ENCODE peak calls at places on chromosomes 7 and 10, in nine cellular contexts. Q is activated CD8-positive, alpha-beta memory T cell treated with anti-CD3 and anti-CD28 coated beads for 4 hours; O is activated naive CD4-positive, alpha-beta T cell treated with anti-CD3 and anti-CD28 coated beads, Interleukin-2, amount 50 U/mL, for 16 hours; D is NCI-H2081; G is retina; J is HT1080; Z is epithelial cell of esophagus; U is AG09319; S is GM19239. V is an unnamed sample.

GRCh38 chr10:99456207-99456606 is 25.8 kb upstream of the GOT1 start:
- DNase-seq in Q (no peak), O (no peak), D (no peak), G (no peak), J (no peak), Z (peak; percentile 75), U (no peak), S (no peak), V (no peak)

GRCh38 chr10:132265878-132266496 is 41.8 kb downstream of the STK32C start:
- DNase-seq in Q (no peak), O (no peak), D (peak; percentile 79), G (no peak), J (no peak), Z (no peak), U (no peak), S (no peak), V (no peak)

GRCh38 chr10:788796-789748 is 99.6 kb upstream of the DIP2C start:
- DNase-seq in Q (no peak), O (peak; percentile 40), D (peak; percentile 46), G (peak; percentile 85), J (no peak), Z (peak; percentile 59), U (peak; percentile 48), S (no peak), V (no peak)

GRCh38 chr10:129329375-129330040 is 137.5 kb upstream of the MGMT start:
- DNase-seq in Q (no peak), O (no peak), D (no peak), G (no peak), J (no peak), Z (no peak), U (no peak), S (no peak), V (no peak)

GRCh38 chr7:54719425-54719824 is 39.6 kb downstream of the SEC61G start:
- DNase-seq in Q (no peak), O (no peak), D (no peak), G (no peak), J (no peak), Z (no peak), U (no peak), S (no peak), V (no peak)

GRCh38 chr7:148110097-148110868 is 480.3 kb upstream of the C7orf33 start:
- DNase-seq in Q (no peak), O (no peak), D (no peak), G (no peak), J (no peak), Z (no peak), U (no peak), S (no peak), V (no peak)

GRCh38 chr7:30888783-30889182 is 22.9 kb upstream of the AQP1 start:
- DNase-seq in Q (no peak), O (no peak), D (no peak), G (no peak), J (peak; percentile 74), Z (peak; percentile 74), U (peak; percentile 63), S (no peak), V (no peak)

GRCh38 chr7:84264341-84264740 is 69.8 kb upstream of the SEMA3A start:
- DNase-seq in Q (no peak), O (no peak), D (no peak), G (no peak), J (no peak), Z (peak; percentile 10), U (peak; percentile 16), S (no peak), V (no peak)

GRCh38 chr10:73433538-73433867 is at the start of gene MSS51:
- DNase-seq in Q (no peak), O (no peak), D (peak; percentile 32), G (peak; percentile 29), J (no peak), Z (no peak), U (no peak), S (no peak), V (no peak)

GRCh38 chr7:3210531-3210930 is 90.5 kb upstream of the SDK1 start:
- DNase-seq in Q (no peak), O (no peak), D (no peak), G (no peak), J (no peak), Z (no peak), U (no peak), S (no peak), V (no peak)

GRCh38 chr7:69364814-69365587 is 233.3 kb upstream of the AUTS2 start:
- DNase-seq in Q (no peak), O (no peak), D (peak; percentile 75), G (no peak), J (no peak), Z (no peak), U (no peak), S (no peak), V (no peak)

GRCh38 chr10:114715171-114715670 is 57.1 kb upstream of the ABLIM1 start:
- DNase-seq in Q (no peak), O (no peak), D (no peak), G (no peak), J (no peak), Z (no peak), U (no peak), S (no peak), V (no peak)

GRCh38 chr10:129963831-129964501 is at the start of gene EBF3:
- DNase-seq in Q (no peak), O (peak; percentile 58), D (no peak), G (peak; percentile 94), J (peak; percentile 6), Z (peak; percentile 44), U (no peak), S (no peak), V (no peak)

GRCh38 chr7:30403477-30403876 is 75.1 kb downstream of the NOD1 start:
- DNase-seq in Q (no peak), O (no peak), D (peak; percentile 22), G (no peak), J (no peak), Z (peak; percentile 98), U (no peak), S (no peak), V (no peak)

GRCh38 chr7:25726180-25726579 is 425.8 kb upstream of the NFE2L3 start:
- DNase-seq in Q (no peak), O (no peak), D (no peak), G (no peak), J (no peak), Z (no peak), U (no peak), S (no peak), V (no peak)

GRCh38 chr10:45091968-45092367 is 91.2 kb downstream of the ZNF22 start:
- DNase-seq in Q (no peak), O (no peak), D (no peak), G (no peak), J (no peak), Z (no peak), U (no peak), S (no peak), V (no peak)

GRCh38 chr7:158001621-158002320 is 585.9 kb downstream of the PTPRN2 start:
- DNase-seq in Q (no peak), O (no peak), D (peak; percentile 97), G (no peak), J (no peak), Z (peak; percentile 4), U (no peak), S (no peak), V (no peak)

GRCh38 chr7:95199779-95200558 is 124.4 kb downstream of the PON1 start:
- DNase-seq in Q (no peak), O (no peak), D (peak; percentile 79), G (peak; percentile 56), J (peak; percentile 63), Z (peak; percentile 62), U (no peak), S (no peak), V (peak; percentile 2)

GRCh38 chr10:103265712-103266329 is 11.1 kb upstream of the INA start:
- DNase-seq in Q (no peak), O (peak; percentile 33), D (no peak), G (peak; percentile 39), J (peak; percentile 26), Z (peak; percentile 84), U (no peak), S (no peak), V (no peak)

GRCh38 chr7:105224884-105225651 is 163.7 kb downstream of the SRPK2 start:
- DNase-seq in Q (no peak), O (no peak), D (peak; percentile 13), G (no peak), J (peak; percentile 96), Z (peak; percentile 93), U (peak; percentile 42), S (peak; percentile 21), V (no peak)

GRCh38 chr10:3091921-3092320 is 24.6 kb downstream of the PFKP start:
- DNase-seq in Q (no peak), O (no peak), D (no peak), G (no peak), J (no peak), Z (no peak), U (no peak), S (no peak), V (no peak)

GRCh38 chr10:16867556-16867955 is 50.3 kb upstream of the RSU1 start:
- DNase-seq in Q (no peak), O (no peak), D (no peak), G (peak; percentile 60), J (peak; percentile 75), Z (peak; percentile 17), U (no peak), S (no peak), V (no peak)

GRCh38 chr10:7767209-7767608 is 20.6 kb downstream of the KIN start:
- DNase-seq in Q (no peak), O (no peak), D (no peak), G (no peak), J (peak; percentile 24), Z (peak; percentile 73), U (no peak), S (no peak), V (no peak)

GRCh38 chr10:35822316-35822715 is 180.2 kb upstream of the FZD8 start:
- DNase-seq in Q (no peak), O (no peak), D (no peak), G (peak; percentile 62), J (no peak), Z (peak; percentile 91), U (peak; percentile 37), S (no peak), V (no peak)

GRCh38 chr7:13988765-13989137 is 715 bp downstream of the ETV1 start:
- DNase-seq in Q (no peak), O (no peak), D (peak; percentile 85), G (no peak), J (peak; percentile 24), Z (no peak), U (no peak), S (no peak), V (no peak)

GRCh38 chr10:70508912-70509366 is 30.4 kb downstream of the PALD1 start:
- DNase-seq in Q (no peak), O (no peak), D (peak; percentile 43), G (peak; percentile 70), J (peak; percentile 59), Z (no peak), U (no peak), S (no peak), V (no peak)

V was measured in GM12892.